ENCODE peak calls at places on chromosome 17, in four cellular contexts. X is GM12878, E is IMR-90, R is astrocyte. J is an unnamed sample.

GRCh38 chr17:50103941-50104340 is 8.8 kb downstream of the PDK2 start:
- DNase-seq in X (no peak), E (no peak), R (no peak), J (no peak)

GRCh38 chr17:19004601-19005441 is at the start of gene FAM83G:
- DNase-seq in X (peak), E (peak), R (peak), J (peak)

GRCh38 chr17:18963126-18964017 is 11.4 kb downstream of the SLC5A10 start:
- DNase-seq in X (no peak), E (peak), R (no peak), J (no peak)

GRCh38 chr17:50861822-50862528 is 4.2 kb downstream of the TOB1 start:
- DNase-seq in X (no peak), E (no peak), R (no peak), J (no peak)

GRCh38 chr17:10294162-10294561 is 78.6 kb downstream of the MYH13 start:
- DNase-seq in X (peak), E (no peak), R (no peak), J (no peak)

GRCh38 chr17:80885922-80886582 is 105.6 kb upstream of the CHMP6 start:
- DNase-seq in X (no peak), E (no peak), R (no peak), J (no peak)

GRCh38 chr17:29158515-29159275 is 21.5 kb downstream of the MYO18A start:
- DNase-seq in X (no peak), E (peak), R (peak), J (no peak)

GRCh38 chr17:77428020-77428781 is 287.4 kb downstream of the SEC14L1 start:
- DNase-seq in X (no peak), E (no peak), R (no peak), J (no peak)

GRCh38 chr17:78168906-78169793 is 769 bp downstream of the SYNGR2 start:
- DNase-seq in X (no peak), E (peak), R (no peak), J (peak)

GRCh38 chr17:45341389-45342158 is 24.8 kb upstream of the MAP3K14 start:
- DNase-seq in X (no peak), E (peak), R (peak), J (peak)

GRCh38 chr17:63881935-63882601 is at the start of gene GH2:
- DNase-seq in X (no peak), E (peak), R (no peak), J (peak)

GRCh38 chr17:70808596-70808995 is 639.3 kb downstream of the KCNJ2 start:
- DNase-seq in X (no peak), E (no peak), R (no peak), J (peak)

GRCh38 chr17:83083368-83084201 is 4.2 kb downstream of the METRNL start:
- DNase-seq in X (no peak), E (peak), R (peak), J (peak)

GRCh38 chr17:38554430-38555350 is 51.1 kb downstream of the SRCIN1 start:
- DNase-seq in X (no peak), E (peak), R (peak), J (peak)

GRCh38 chr17:36506831-36507230 is 20.4 kb downstream of the ZNHIT3 start:
- DNase-seq in X (no peak), E (no peak), R (no peak), J (no peak)

GRCh38 chr17:28811594-28812135 is 30.9 kb downstream of the FAM222B start:
- DNase-seq in X (no peak), E (peak), R (peak), J (peak)

GRCh38 chr17:40091691-40092397 is 8.5 kb downstream of the NR1D1 start:
- DNase-seq in X (no peak), E (no peak), R (no peak), J (no peak)

GRCh38 chr17:28763137-28763799 is 19.5 kb downstream of the TRAF4 start:
- DNase-seq in X (no peak), E (no peak), R (no peak), J (no peak)

GRCh38 chr17:50270430-50271172 is 3.7 kb upstream of the TMEM92 start:
- DNase-seq in X (no peak), E (peak), R (peak), J (no peak)

GRCh38 chr17:81921996-81922565 is 4.1 kb upstream of the SIRT7 start:
- DNase-seq in X (no peak), E (no peak), R (no peak), J (no peak)

GRCh38 chr17:7850118-7850504 is 4.8 kb upstream of the TMEM88 start:
- DNase-seq in X (no peak), E (no peak), R (no peak), J (no peak)

GRCh38 chr17:37841232-37841631 is 83.0 kb upstream of the TBC1D3K start:
- DNase-seq in X (no peak), E (no peak), R (no peak), J (no peak)

GRCh38 chr17:42520540-42520951 is 15.5 kb upstream of the NAGLU start:
- DNase-seq in X (no peak), E (no peak), R (no peak), J (no peak)

GRCh38 chr17:2070241-2071023 is 15.5 kb downstream of the HIC1 start:
- DNase-seq in X (peak), E (no peak), R (no peak), J (no peak)
- TF ChIP-seq CTCF in X (peak), E (no peak), R (no peak), J (no peak)

GRCh38 chr17:44218344-44219125 is 940 bp downstream of the UBTF start:
- DNase-seq in X (no peak), E (peak), R (peak), J (peak)
- H2AFZ ChIP-seq in X (peak), E (peak), R (no peak), J (peak)

GRCh38 chr17:75457047-75457654 is 716 bp downstream of the TMEM94 start:
- DNase-seq in X (no peak), E (peak), R (peak), J (peak)
- TF ChIP-seq CTCF in X (no peak), E (no peak), R (no peak), J (no peak)

GRCh38 chr17:57255776-57256681 is at the start of gene MSI2:
- DNase-seq in X (peak), E (peak), R (peak), J (peak)

GRCh38 chr17:57257213-57257873 is 1.0 kb downstream of the MSI2 start:
- DNase-seq in X (no peak), E (no peak), R (no peak), J (no peak)

GRCh38 chr17:57253307-57254065 is 2.8 kb upstream of the MSI2 start:
- DNase-seq in X (no peak), E (no peak), R (no peak), J (no peak)

GRCh38 chr17:57256708-57257112 is 387 bp downstream of the MSI2 start:
- DNase-seq in X (no peak), E (no peak), R (no peak), J (peak)

DNA sequence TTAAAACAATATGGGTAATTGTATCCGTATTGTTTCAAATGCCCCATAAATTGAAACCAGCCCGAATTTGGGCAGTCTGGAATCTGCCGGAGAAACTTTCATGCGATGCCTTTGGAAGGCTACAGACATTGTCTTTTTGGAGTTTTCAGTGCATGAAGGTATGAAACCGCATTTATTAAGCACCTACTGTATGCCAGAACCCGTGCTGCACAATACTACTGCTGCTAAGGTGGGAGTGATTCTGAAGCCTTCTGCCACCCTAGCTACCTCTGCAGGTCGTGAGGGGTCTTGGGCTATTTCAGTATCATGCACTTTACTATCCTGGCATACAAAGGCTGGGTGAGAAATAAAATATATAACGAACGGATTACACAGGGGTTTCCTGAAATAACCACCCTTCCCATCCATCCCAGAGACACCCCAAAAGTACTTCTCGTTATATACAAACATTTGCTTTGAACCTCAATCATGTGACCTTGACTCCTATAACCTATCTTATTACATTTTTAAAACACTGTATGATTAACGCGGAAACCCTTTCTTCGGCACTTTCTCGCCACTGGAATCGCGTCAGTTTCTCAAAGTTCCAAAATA is 1.0 kb upstream of the MSI2 start:
- DNase-seq in X (no peak), E (no peak), R (peak), J (no peak)
- H2AFZ ChIP-seq in X (peak), E (peak), R (peak), J (peak)

DNA sequence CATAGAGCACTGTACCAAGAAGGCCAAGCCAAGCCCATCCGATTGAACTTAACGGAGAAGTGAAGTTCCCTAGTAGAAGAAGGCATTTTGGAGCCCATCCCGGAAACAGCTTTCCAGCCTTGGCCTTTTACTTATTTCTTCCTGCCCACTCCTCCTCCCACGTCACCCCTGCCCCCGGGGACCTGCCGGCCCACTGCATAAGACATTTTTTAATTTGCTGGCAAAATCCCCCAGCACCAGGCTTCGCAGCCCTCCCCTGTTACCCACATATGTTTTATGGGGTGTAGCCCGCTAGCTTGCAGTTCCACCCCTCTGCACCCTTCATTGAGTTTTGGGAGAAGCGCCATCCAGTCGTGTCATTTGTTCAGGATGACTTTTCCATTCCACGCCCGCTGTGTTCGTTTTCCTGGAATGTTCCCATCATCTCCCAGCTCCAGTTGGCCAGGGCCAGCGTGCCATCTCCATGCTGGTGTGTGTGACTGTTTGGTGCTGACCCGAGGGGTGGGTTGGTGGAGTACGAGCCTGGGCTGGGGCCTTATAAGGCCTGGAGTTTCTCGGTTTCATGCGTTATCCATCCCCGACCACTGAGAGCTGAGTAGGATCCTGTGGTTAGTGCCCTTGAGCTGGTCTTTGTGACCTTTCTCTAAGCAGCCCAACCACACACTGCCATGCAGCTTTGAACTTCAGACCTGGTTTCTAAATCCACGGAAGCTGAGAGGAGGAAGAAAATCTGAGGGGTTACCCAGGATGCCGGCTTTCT is 20.0 kb upstream of the TBX2 start:
- DNase-seq in X (no peak), E (no peak), R (no peak), J (no peak)
- TF ChIP-seq CTCF in X (no peak), E (no peak), R (no peak), J (no peak)

GRCh38 chr17:4293572-4293971 is 29.8 kb upstream of the ANKFY1 start:
- DNase-seq in X (peak), E (no peak), R (no peak), J (no peak)
- H2AFZ ChIP-seq in X (no peak), E (no peak), R (no peak), J (no peak)

GRCh38 chr17:14553847-14554246 is 253.0 kb downstream of the HS3ST3B1 start:
- DNase-seq in X (no peak), E (no peak), R (no peak), J (no peak)
- TF ChIP-seq CTCF in X (no peak), E (no peak), R (no peak), J (no peak)

GRCh38 chr17:58330997-58331814 is 2.6 kb upstream of the TSPOAP1 start:
- DNase-seq in X (no peak), E (no peak), R (no peak), J (no peak)
- H2AFZ ChIP-seq in X (no peak), E (peak), R (peak), J (no peak)

DNA sequence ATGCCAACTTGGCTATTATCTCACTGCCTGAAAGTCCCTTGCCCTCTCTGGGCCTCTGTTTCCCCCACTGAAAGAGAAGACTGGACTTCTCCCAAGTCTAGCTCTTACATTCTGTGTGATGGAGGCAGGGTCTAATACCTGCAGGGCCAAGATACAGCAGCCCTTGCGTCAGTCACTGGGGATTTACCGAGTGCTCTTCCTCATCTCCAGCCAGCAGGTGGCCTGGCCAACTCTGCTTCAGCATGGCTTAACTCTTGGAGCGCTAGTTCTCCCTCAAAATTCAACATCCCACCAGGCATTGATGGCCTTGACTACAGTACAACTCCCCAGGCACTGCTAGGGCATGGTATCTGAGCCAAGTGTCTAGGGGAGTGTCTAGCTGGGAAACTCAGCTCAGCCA is 19.9 kb upstream of the MTMR4 start:
- DNase-seq in X (no peak), E (no peak), R (no peak), J (no peak)
- TF ChIP-seq CTCF in X (peak), E (no peak), R (no peak), J (no peak)

GRCh38 chr17:27216836-27217235 is 77.1 kb upstream of the WSB1 start:
- DNase-seq in X (no peak), E (no peak), R (no peak), J (no peak)
- H2AFZ ChIP-seq in X (no peak), E (no peak), R (no peak), J (no peak)

J was measured in mammary epithelial cell.